ENCODE peak calls at places on chromosomes 4 and X, in four cellular contexts. X is SW480, L is NCI-H1092, J is endodermal cell. Q is an unnamed sample.

GRCh38 chr4:106898621-106899230 is 137.4 kb downstream of the DKK2 start:
- DNase-seq in J (peak; percentile 74), L (no peak), X (peak; percentile 6), Q (peak; percentile 40)

GRCh38 chr4:79922011-79922410 is 151.0 kb downstream of the ANTXR2 start:
- DNase-seq in X (no peak), J (no peak), L (no peak), Q (no peak)

GRCh38 chr4:178577933-178578332 is 1135.7 kb upstream of the AGA start:
- DNase-seq in L (no peak), J (peak; percentile 58), X (peak; percentile 0), Q (no peak)

GRCh38 chr4:1464581-1465171 is 58.4 kb upstream of the NKX1-1 start:
- DNase-seq in X (no peak), J (no peak), L (no peak), Q (no peak)

GRCh38 chr4:99552872-99553271 is 11.0 kb downstream of the TRMT10A start:
- DNase-seq in X (no peak), L (no peak), J (no peak), Q (no peak)

GRCh38 chrX:101925733-101926132 is 6.1 kb downstream of the ZMAT1 start:
- DNase-seq in L (no peak), J (no peak), X (no peak), Q (no peak)

GRCh38 chr4:85744950-85745349 is 270.0 kb downstream of the ARHGAP24 start:
- DNase-seq in X (no peak), J (no peak), L (no peak), Q (peak; percentile 11)

GRCh38 chr4:39942507-39942906 is 35.2 kb downstream of the PDS5A start:
- DNase-seq in L (no peak), J (no peak), X (no peak), Q (no peak)

GRCh38 chrX:65596270-65596669 is 61.7 kb upstream of the LAS1L start:
- DNase-seq in X (peak; percentile 45), J (no peak), L (no peak), Q (no peak)

GRCh38 chr4:85246055-85246454 is 228.9 kb upstream of the ARHGAP24 start:
- DNase-seq in J (no peak), X (no peak), L (no peak), Q (no peak)

GRCh38 chr4:76570141-76570989 is 135.3 kb downstream of the SHROOM3 start:
- DNase-seq in L (no peak), X (no peak), J (no peak), Q (no peak)

GRCh38 chrX:131812847-131813825 is 210.0 kb upstream of the STK26 start:
- DNase-seq in J (no peak), X (no peak), L (no peak), Q (no peak)

GRCh38 chrX:63404332-63404731 is 53.2 kb upstream of the SPIN4 start:
- DNase-seq in J (no peak), L (no peak), X (no peak), Q (no peak)

GRCh38 chr4:124863039-124863545 is 150.6 kb upstream of the ANKRD50 start:
- DNase-seq in X (no peak), L (no peak), J (no peak), Q (no peak)

GRCh38 chrX:39324233-39324632 is 523.0 kb downstream of the MID1IP1 start:
- DNase-seq in J (no peak), X (no peak), L (no peak), Q (no peak)

GRCh38 chr4:10075158-10075863 is 41.3 kb downstream of the WDR1 start:
- DNase-seq in X (no peak), J (peak; percentile 54), L (no peak), Q (no peak)

GRCh38 chrX:20267924-20268701 is 1.4 kb upstream of the RPS6KA3 start:
- DNase-seq in J (peak; percentile 82), L (no peak), X (no peak), Q (no peak)

GRCh38 chr4:88756149-88756548 is 58.5 kb upstream of the NAP1L5 start:
- DNase-seq in J (no peak), X (no peak), L (no peak), Q (no peak)